ENCODE peak calls at places on chromosome 14, in ten cellular contexts. One of them, this sample, is unnamed.

GRCh38 chr14:87901196-87901595 is 91.8 kb downstream of the GALC start:
- DNase-seq in GM12865: no peak
- DNase-seq in fibroblast of lung: no peak
- DNase-seq in ovary: no peak
- DNase-seq in HL-60: no peak
- DNase-seq in hepatocyte: no peak
- DNase-seq in progenitor cell of endocrine pancreas: no peak
- DNase-seq in lower leg skin: no peak
- DNase-seq in MM.1S: no peak
- DNase-seq in mammary epithelial cell: no peak
- DNase-seq in this sample: no peak

GRCh38 chr14:64611358-64612020 is 61.7 kb downstream of the PPP1R36 start:
- DNase-seq in GM12865: no peak
- DNase-seq in fibroblast of lung: peak; percentile 63
- DNase-seq in ovary: no peak
- DNase-seq in HL-60: no peak
- DNase-seq in hepatocyte: no peak
- DNase-seq in progenitor cell of endocrine pancreas: no peak
- DNase-seq in lower leg skin: no peak
- DNase-seq in MM.1S: no peak
- DNase-seq in mammary epithelial cell: no peak
- DNase-seq in this sample: no peak

GRCh38 chr14:100616854-100617714 is 29.9 kb upstream of the BEGAIN start:
- DNase-seq in GM12865: no peak
- DNase-seq in fibroblast of lung: no peak
- DNase-seq in ovary: no peak
- DNase-seq in HL-60: no peak
- DNase-seq in hepatocyte: no peak
- DNase-seq in progenitor cell of endocrine pancreas: no peak
- DNase-seq in lower leg skin: no peak
- DNase-seq in MM.1S: no peak
- DNase-seq in mammary epithelial cell: no peak
- DNase-seq in this sample: no peak

GRCh38 chr14:44565968-44566367 is 58.9 kb upstream of the FSCB start:
- DNase-seq in GM12865: no peak
- DNase-seq in fibroblast of lung: no peak
- DNase-seq in ovary: no peak
- DNase-seq in HL-60: no peak
- DNase-seq in hepatocyte: no peak
- DNase-seq in progenitor cell of endocrine pancreas: no peak
- DNase-seq in lower leg skin: no peak
- DNase-seq in MM.1S: no peak
- DNase-seq in mammary epithelial cell: peak; percentile 16
- DNase-seq in this sample: no peak

GRCh38 chr14:72024043-72024407 is 91.8 kb downstream of the RGS6 start:
- DNase-seq in GM12865: peak; percentile 81
- DNase-seq in fibroblast of lung: no peak
- DNase-seq in ovary: no peak
- DNase-seq in HL-60: peak; percentile 4
- DNase-seq in hepatocyte: peak; percentile 65
- DNase-seq in progenitor cell of endocrine pancreas: no peak
- DNase-seq in lower leg skin: peak; percentile 19
- DNase-seq in MM.1S: peak; percentile 22
- DNase-seq in mammary epithelial cell: peak; percentile 14
- DNase-seq in this sample: peak; percentile 30

GRCh38 chr14:83172363-83172762 is 1638.7 kb upstream of the SEL1L start:
- DNase-seq in GM12865: no peak
- DNase-seq in fibroblast of lung: peak; percentile 8
- DNase-seq in ovary: no peak
- DNase-seq in HL-60: no peak
- DNase-seq in hepatocyte: no peak
- DNase-seq in progenitor cell of endocrine pancreas: no peak
- DNase-seq in lower leg skin: no peak
- DNase-seq in MM.1S: no peak
- DNase-seq in mammary epithelial cell: no peak
- DNase-seq in this sample: no peak

GRCh38 chr14:22837059-22837749 is 819 bp downstream of the MMP14 start:
- DNase-seq in GM12865: no peak
- DNase-seq in fibroblast of lung: peak; percentile 46
- DNase-seq in ovary: peak; percentile 83
- DNase-seq in HL-60: no peak
- DNase-seq in hepatocyte: peak; percentile 79
- DNase-seq in progenitor cell of endocrine pancreas: peak; percentile 42
- DNase-seq in lower leg skin: no peak
- DNase-seq in MM.1S: no peak
- DNase-seq in mammary epithelial cell: peak; percentile 36
- DNase-seq in this sample: no peak

GRCh38 chr14:104428333-104428851 is 151.2 kb upstream of the C14orf180 start:
- DNase-seq in GM12865: no peak
- DNase-seq in fibroblast of lung: no peak
- DNase-seq in ovary: no peak
- DNase-seq in HL-60: no peak
- DNase-seq in hepatocyte: no peak
- DNase-seq in progenitor cell of endocrine pancreas: no peak
- DNase-seq in lower leg skin: no peak
- DNase-seq in MM.1S: no peak
- DNase-seq in mammary epithelial cell: no peak
- DNase-seq in this sample: no peak

GRCh38 chr14:79018846-79019245 is 848.7 kb downstream of the NRXN3 start:
- DNase-seq in GM12865: no peak
- DNase-seq in fibroblast of lung: peak; percentile 37
- DNase-seq in ovary: no peak
- DNase-seq in HL-60: no peak
- DNase-seq in hepatocyte: no peak
- DNase-seq in progenitor cell of endocrine pancreas: no peak
- DNase-seq in lower leg skin: no peak
- DNase-seq in MM.1S: no peak
- DNase-seq in mammary epithelial cell: peak; percentile 47
- DNase-seq in this sample: no peak

GRCh38 chr14:36941783-36942521 is 230.5 kb downstream of the SLC25A21 start:
- DNase-seq in GM12865: peak; percentile 66
- DNase-seq in fibroblast of lung: peak; percentile 69
- DNase-seq in ovary: peak; percentile 62
- DNase-seq in HL-60: peak; percentile 56
- DNase-seq in hepatocyte: peak; percentile 80
- DNase-seq in progenitor cell of endocrine pancreas: peak; percentile 67
- DNase-seq in lower leg skin: peak; percentile 67
- DNase-seq in MM.1S: peak; percentile 24
- DNase-seq in mammary epithelial cell: peak; percentile 55
- DNase-seq in this sample: peak; percentile 35

GRCh38 chr14:59363545-59364226 is 101.5 kb downstream of the GPR135 start:
- DNase-seq in GM12865: no peak
- DNase-seq in fibroblast of lung: no peak
- DNase-seq in ovary: no peak
- DNase-seq in HL-60: no peak
- DNase-seq in hepatocyte: no peak
- DNase-seq in progenitor cell of endocrine pancreas: no peak
- DNase-seq in lower leg skin: no peak
- DNase-seq in MM.1S: no peak
- DNase-seq in mammary epithelial cell: peak; percentile 68
- DNase-seq in this sample: no peak

GRCh38 chr14:100609941-100610391 is 22.7 kb upstream of the BEGAIN start:
- DNase-seq in GM12865: no peak
- DNase-seq in fibroblast of lung: no peak
- DNase-seq in ovary: no peak
- DNase-seq in HL-60: no peak
- DNase-seq in hepatocyte: no peak
- DNase-seq in progenitor cell of endocrine pancreas: no peak
- DNase-seq in lower leg skin: no peak
- DNase-seq in MM.1S: no peak
- DNase-seq in mammary epithelial cell: no peak
- DNase-seq in this sample: no peak

GRCh38 chr14:67815573-67816235 is 686 bp downstream of the ZFYVE26 start:
- DNase-seq in GM12865: peak; percentile 44
- DNase-seq in fibroblast of lung: peak; percentile 36
- DNase-seq in ovary: no peak
- DNase-seq in HL-60: no peak
- DNase-seq in hepatocyte: peak; percentile 46
- DNase-seq in progenitor cell of endocrine pancreas: no peak
- DNase-seq in lower leg skin: no peak
- DNase-seq in MM.1S: peak; percentile 8
- DNase-seq in mammary epithelial cell: peak; percentile 67
- DNase-seq in this sample: no peak

GRCh38 chr14:39491134-39491541 is 58.9 kb upstream of the FBXO33 start:
- DNase-seq in GM12865: peak; percentile 36
- DNase-seq in fibroblast of lung: peak; percentile 53
- DNase-seq in ovary: no peak
- DNase-seq in HL-60: no peak
- DNase-seq in hepatocyte: peak; percentile 63
- DNase-seq in progenitor cell of endocrine pancreas: no peak
- DNase-seq in lower leg skin: no peak
- DNase-seq in MM.1S: peak; percentile 7
- DNase-seq in mammary epithelial cell: no peak
- DNase-seq in this sample: no peak

DNA sequence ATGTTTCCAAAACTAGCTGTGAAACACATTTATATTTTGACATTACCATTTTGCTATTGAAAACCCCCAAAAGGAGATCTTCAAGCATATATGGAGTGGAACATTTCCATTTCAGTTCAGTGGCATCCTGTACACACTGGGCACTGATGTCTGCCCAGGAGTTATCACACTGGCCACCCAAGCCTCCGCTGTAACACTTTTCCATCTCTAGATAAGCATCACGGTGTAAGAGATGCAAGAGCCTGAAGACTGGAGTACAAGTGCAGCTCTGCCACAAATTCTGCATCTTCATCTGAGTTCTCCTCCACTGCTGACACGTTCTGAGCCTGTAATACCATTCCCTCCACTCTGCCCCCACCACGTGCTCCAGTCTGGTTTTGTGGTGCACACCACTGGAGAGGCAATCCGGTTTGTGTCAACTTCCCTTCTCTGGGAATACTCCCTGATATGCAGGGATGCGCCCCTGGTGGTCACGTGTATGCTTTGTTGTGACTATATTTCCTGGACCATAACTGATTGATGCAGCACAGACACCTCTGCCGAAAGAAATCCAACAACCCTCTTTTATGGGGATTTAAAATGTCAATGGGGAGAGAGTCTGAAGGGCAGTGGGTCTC is 12.7 kb downstream of the SPTLC2 start:
- DNase-seq in GM12865: no peak
- DNase-seq in fibroblast of lung: peak; percentile 25
- DNase-seq in ovary: no peak
- DNase-seq in HL-60: peak; percentile 45
- DNase-seq in hepatocyte: no peak
- DNase-seq in progenitor cell of endocrine pancreas: no peak
- DNase-seq in lower leg skin: peak; percentile 34
- DNase-seq in MM.1S: no peak
- DNase-seq in mammary epithelial cell: no peak
- DNase-seq in this sample: no peak
- TF ChIP-seq CTCF in GM12865: peak; percentile 23
- TF ChIP-seq CTCF in fibroblast of lung: peak; percentile 25
- TF ChIP-seq CTCF in ovary: no peak
- TF ChIP-seq CTCF in HL-60: no peak
- TF ChIP-seq CTCF in hepatocyte: peak; percentile 8
- TF ChIP-seq CTCF in progenitor cell of endocrine pancreas: peak; percentile 27
- TF ChIP-seq CTCF in lower leg skin: no peak
- TF ChIP-seq CTCF in MM.1S: no peak
- TF ChIP-seq CTCF in mammary epithelial cell: no peak
- TF ChIP-seq CTCF in this sample: no peak

GRCh38 chr14:106883218-106883692 is 1356.9 kb downstream of the TMEM121 start:
- DNase-seq in GM12865: peak; percentile 50
- DNase-seq in fibroblast of lung: no peak
- DNase-seq in ovary: peak; percentile 51
- DNase-seq in HL-60: peak; percentile 45
- DNase-seq in hepatocyte: no peak
- DNase-seq in progenitor cell of endocrine pancreas: no peak
- DNase-seq in lower leg skin: no peak
- DNase-seq in MM.1S: no peak
- DNase-seq in mammary epithelial cell: no peak
- DNase-seq in this sample: no peak
- TF ChIP-seq CTCF in GM12865: peak; percentile 63
- TF ChIP-seq CTCF in fibroblast of lung: peak; percentile 45
- TF ChIP-seq CTCF in ovary: no peak
- TF ChIP-seq CTCF in HL-60: peak; percentile 0
- TF ChIP-seq CTCF in hepatocyte: peak; percentile 3
- TF ChIP-seq CTCF in progenitor cell of endocrine pancreas: peak; percentile 24
- TF ChIP-seq CTCF in lower leg skin: no peak
- TF ChIP-seq CTCF in MM.1S: peak; percentile 44
- TF ChIP-seq CTCF in mammary epithelial cell: peak; percentile 39
- TF ChIP-seq CTCF in this sample: peak; percentile 65

DNA sequence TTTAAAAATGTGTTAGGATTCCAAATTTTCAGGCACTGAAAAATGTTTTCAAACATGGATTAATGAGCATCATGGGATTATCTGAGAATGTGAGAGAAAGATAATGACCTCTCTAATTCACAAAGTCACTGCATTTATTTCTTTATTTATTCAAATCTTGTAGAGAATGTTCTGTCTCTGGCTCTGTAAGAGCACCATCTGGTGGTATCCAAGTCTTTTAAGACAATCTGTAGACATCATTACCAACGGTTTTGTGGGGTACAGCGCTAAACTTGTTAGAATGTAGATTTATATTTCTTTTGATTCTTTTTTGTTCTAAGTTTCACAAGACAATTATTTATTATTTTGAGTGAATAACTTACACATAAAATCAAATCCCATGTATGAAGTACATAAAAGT is 956.0 kb upstream of the NOVA1 start:
- DNase-seq in GM12865: no peak
- DNase-seq in fibroblast of lung: peak; percentile 0
- DNase-seq in ovary: no peak
- DNase-seq in HL-60: no peak
- DNase-seq in hepatocyte: no peak
- DNase-seq in progenitor cell of endocrine pancreas: no peak
- DNase-seq in lower leg skin: no peak
- DNase-seq in MM.1S: no peak
- DNase-seq in mammary epithelial cell: no peak
- DNase-seq in this sample: no peak
- TF ChIP-seq CTCF in GM12865: no peak
- TF ChIP-seq CTCF in fibroblast of lung: no peak
- TF ChIP-seq CTCF in ovary: no peak
- TF ChIP-seq CTCF in HL-60: no peak
- TF ChIP-seq CTCF in hepatocyte: peak; percentile 37
- TF ChIP-seq CTCF in progenitor cell of endocrine pancreas: peak; percentile 35
- TF ChIP-seq CTCF in lower leg skin: no peak
- TF ChIP-seq CTCF in MM.1S: no peak
- TF ChIP-seq CTCF in mammary epithelial cell: no peak
- TF ChIP-seq CTCF in this sample: no peak

DNA sequence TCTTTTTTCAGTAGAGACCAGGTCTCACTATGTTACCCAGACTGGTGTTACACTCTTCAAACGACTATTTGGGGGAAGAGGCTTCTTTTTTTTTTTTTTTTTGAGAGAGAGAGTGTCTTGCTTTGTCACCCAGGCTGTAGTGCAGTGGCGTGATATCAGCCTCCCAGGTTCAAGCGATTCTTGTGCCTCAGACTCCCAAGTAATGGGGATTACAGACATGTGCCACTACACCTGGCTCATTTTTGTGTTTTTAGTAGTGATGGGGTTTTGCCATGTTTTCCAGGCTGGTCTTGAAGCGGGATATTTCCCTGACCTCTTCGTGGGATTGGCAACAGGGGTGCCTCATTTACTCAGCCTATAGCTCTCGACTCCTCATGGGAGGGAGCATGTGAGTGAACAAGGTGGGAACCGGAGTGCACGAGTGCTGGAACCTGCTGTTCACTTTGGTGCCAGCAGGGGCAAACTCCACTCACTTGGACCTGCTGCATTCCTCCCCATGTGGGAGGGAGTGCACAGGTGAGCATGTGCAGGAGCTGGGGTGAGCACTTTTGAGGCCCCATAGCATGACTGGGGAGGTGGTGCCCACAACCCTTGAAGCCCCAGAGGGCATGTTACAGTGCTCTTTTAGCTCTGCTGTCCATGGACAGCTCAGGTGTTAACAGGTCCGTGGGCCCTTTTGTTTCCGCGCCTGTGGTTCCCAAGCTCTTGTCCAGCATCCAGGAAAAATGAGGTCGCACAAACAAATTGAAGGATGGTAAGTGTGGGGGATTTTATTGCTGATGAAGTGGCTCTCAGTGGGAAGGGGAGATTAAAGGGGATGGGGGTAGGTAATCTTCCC is 79.1 kb upstream of the HECTD1 start:
- DNase-seq in GM12865: peak; percentile 41
- DNase-seq in fibroblast of lung: no peak
- DNase-seq in ovary: no peak
- DNase-seq in HL-60: peak; percentile 4
- DNase-seq in hepatocyte: peak; percentile 37
- DNase-seq in progenitor cell of endocrine pancreas: no peak
- DNase-seq in lower leg skin: no peak
- DNase-seq in MM.1S: no peak
- DNase-seq in mammary epithelial cell: no peak
- DNase-seq in this sample: no peak
- TF ChIP-seq CTCF in GM12865: peak; percentile 54
- TF ChIP-seq CTCF in fibroblast of lung: peak; percentile 16
- TF ChIP-seq CTCF in ovary: no peak
- TF ChIP-seq CTCF in HL-60: no peak
- TF ChIP-seq CTCF in hepatocyte: peak; percentile 25
- TF ChIP-seq CTCF in progenitor cell of endocrine pancreas: peak; percentile 50
- TF ChIP-seq CTCF in lower leg skin: no peak
- TF ChIP-seq CTCF in MM.1S: peak; percentile 25
- TF ChIP-seq CTCF in mammary epithelial cell: peak; percentile 45
- TF ChIP-seq CTCF in this sample: no peak

This sample was measured in GM10248.